ENCODE peak calls at places on chromosomes 16 and 17, in six cellular contexts. One of them, this sample, is unnamed.
A peak's percentile ranks its signal among the peaks of the same experiment; 100 is the strongest.

GRCh38 chr16:88472637-88473205 is 19.6 kb downstream of the ZFPM1 start:
- ATAC-seq in A549: no peak
- ATAC-seq in GM12878: no peak
- ATAC-seq in HepG2: no peak
- ATAC-seq in K562: peak; percentile 43
- ATAC-seq in upper lobe of left lung: peak; percentile 72
- ATAC-seq in this sample: no peak

GRCh38 chr17:80720624-80721577 is 176.3 kb downstream of the RPTOR start:
- ATAC-seq in GM12878: no peak
- ATAC-seq in K562: no peak
- ATAC-seq in HepG2: no peak
- ATAC-seq in A549: peak; percentile 89
- ATAC-seq in upper lobe of left lung: peak; percentile 13
- ATAC-seq in this sample: peak; percentile 28

GRCh38 chr16:64391009-64391663 is 730.7 kb downstream of the CDH11 start:
- ATAC-seq in upper lobe of left lung: no peak
- ATAC-seq in K562: no peak
- ATAC-seq in HepG2: peak; percentile 75
- ATAC-seq in A549: peak; percentile 85
- ATAC-seq in GM12878: no peak
- ATAC-seq in this sample: no peak

GRCh38 chr17:60091908-60092331 is 13.2 kb upstream of the HEATR6 start:
- ATAC-seq in K562: no peak
- ATAC-seq in GM12878: peak; percentile 37
- ATAC-seq in HepG2: no peak
- ATAC-seq in A549: no peak
- ATAC-seq in upper lobe of left lung: peak; percentile 5
- ATAC-seq in this sample: no peak

GRCh38 chr16:104355-104754 is 26.3 kb downstream of the MPG start:
- ATAC-seq in K562: no peak
- ATAC-seq in A549: no peak
- ATAC-seq in HepG2: no peak
- ATAC-seq in upper lobe of left lung: no peak
- ATAC-seq in GM12878: no peak
- ATAC-seq in this sample: no peak

GRCh38 chr17:46922487-46922803 is 515 bp upstream of the GOSR2 start:
- ATAC-seq in A549: peak; percentile 59
- ATAC-seq in HepG2: peak; percentile 27
- ATAC-seq in upper lobe of left lung: peak; percentile 39
- ATAC-seq in GM12878: peak; percentile 5
- ATAC-seq in K562: peak; percentile 7
- ATAC-seq in this sample: peak; percentile 6

GRCh38 chr17:37089998-37090397 is 141.2 kb downstream of the AATF start:
- ATAC-seq in GM12878: peak; percentile 68
- ATAC-seq in K562: no peak
- ATAC-seq in HepG2: no peak
- ATAC-seq in upper lobe of left lung: peak; percentile 24
- ATAC-seq in A549: no peak
- ATAC-seq in this sample: no peak

GRCh38 chr16:56370836-56371235 is 54.5 kb downstream of the AMFR start:
- ATAC-seq in HepG2: peak; percentile 49
- ATAC-seq in K562: no peak
- ATAC-seq in A549: peak; percentile 22
- ATAC-seq in GM12878: no peak
- ATAC-seq in upper lobe of left lung: no peak
- ATAC-seq in this sample: no peak

GRCh38 chr16:54812229-54812628 is 118.4 kb upstream of the IRX5 start:
- ATAC-seq in A549: no peak
- ATAC-seq in upper lobe of left lung: no peak
- ATAC-seq in GM12878: no peak
- ATAC-seq in HepG2: peak; percentile 52
- ATAC-seq in K562: no peak
- ATAC-seq in this sample: no peak

GRCh38 chr17:44397479-44398440 is 8.3 kb upstream of the ITGA2B start:
- ATAC-seq in K562: no peak
- ATAC-seq in A549: no peak
- ATAC-seq in HepG2: no peak
- ATAC-seq in upper lobe of left lung: no peak
- ATAC-seq in GM12878: no peak
- ATAC-seq in this sample: no peak

GRCh38 chr16:54093281-54093680 is 193.3 kb downstream of the IRX3 start:
- ATAC-seq in GM12878: no peak
- ATAC-seq in A549: no peak
- ATAC-seq in upper lobe of left lung: no peak
- ATAC-seq in K562: no peak
- ATAC-seq in HepG2: no peak
- ATAC-seq in this sample: no peak

GRCh38 chr16:78310990-78311561 is 211.6 kb downstream of the WWOX start:
- ATAC-seq in K562: no peak
- ATAC-seq in GM12878: peak; percentile 21
- ATAC-seq in HepG2: no peak
- ATAC-seq in upper lobe of left lung: no peak
- ATAC-seq in A549: no peak
- ATAC-seq in this sample: no peak

GRCh38 chr17:11391134-11391533 is 150.1 kb downstream of the SHISA6 start:
- ATAC-seq in upper lobe of left lung: no peak
- ATAC-seq in HepG2: peak; percentile 38
- ATAC-seq in GM12878: no peak
- ATAC-seq in K562: no peak
- ATAC-seq in A549: no peak
- ATAC-seq in this sample: no peak

GRCh38 chr16:72844225-72844920 is 203.6 kb downstream of the ZFHX3 start:
- ATAC-seq in K562: no peak
- ATAC-seq in GM12878: peak; percentile 42
- ATAC-seq in HepG2: no peak
- ATAC-seq in A549: no peak
- ATAC-seq in upper lobe of left lung: no peak
- ATAC-seq in this sample: no peak

GRCh38 chr17:43676471-43676870 is 14.7 kb upstream of the MEOX1 start:
- ATAC-seq in K562: no peak
- ATAC-seq in upper lobe of left lung: peak; percentile 9
- ATAC-seq in A549: no peak
- ATAC-seq in HepG2: no peak
- ATAC-seq in GM12878: no peak
- ATAC-seq in this sample: no peak

GRCh38 chr16:49700222-49700927 is 155.5 kb downstream of the ZNF423 start:
- ATAC-seq in K562: no peak
- ATAC-seq in A549: no peak
- ATAC-seq in upper lobe of left lung: peak; percentile 68
- ATAC-seq in GM12878: no peak
- ATAC-seq in HepG2: no peak
- ATAC-seq in this sample: peak; percentile 49

GRCh38 chr16:78570409-78571141 is 471.1 kb downstream of the WWOX start:
- ATAC-seq in A549: no peak
- ATAC-seq in HepG2: no peak
- ATAC-seq in GM12878: peak; percentile 82
- ATAC-seq in upper lobe of left lung: no peak
- ATAC-seq in K562: no peak
- ATAC-seq in this sample: no peak

GRCh38 chr17:78375401-78376079 is 2.9 kb upstream of the PGS1 start:
- ATAC-seq in A549: peak; percentile 30
- ATAC-seq in upper lobe of left lung: peak; percentile 73
- ATAC-seq in GM12878: no peak
- ATAC-seq in K562: no peak
- ATAC-seq in HepG2: peak; percentile 23
- ATAC-seq in this sample: peak; percentile 77

DNA sequence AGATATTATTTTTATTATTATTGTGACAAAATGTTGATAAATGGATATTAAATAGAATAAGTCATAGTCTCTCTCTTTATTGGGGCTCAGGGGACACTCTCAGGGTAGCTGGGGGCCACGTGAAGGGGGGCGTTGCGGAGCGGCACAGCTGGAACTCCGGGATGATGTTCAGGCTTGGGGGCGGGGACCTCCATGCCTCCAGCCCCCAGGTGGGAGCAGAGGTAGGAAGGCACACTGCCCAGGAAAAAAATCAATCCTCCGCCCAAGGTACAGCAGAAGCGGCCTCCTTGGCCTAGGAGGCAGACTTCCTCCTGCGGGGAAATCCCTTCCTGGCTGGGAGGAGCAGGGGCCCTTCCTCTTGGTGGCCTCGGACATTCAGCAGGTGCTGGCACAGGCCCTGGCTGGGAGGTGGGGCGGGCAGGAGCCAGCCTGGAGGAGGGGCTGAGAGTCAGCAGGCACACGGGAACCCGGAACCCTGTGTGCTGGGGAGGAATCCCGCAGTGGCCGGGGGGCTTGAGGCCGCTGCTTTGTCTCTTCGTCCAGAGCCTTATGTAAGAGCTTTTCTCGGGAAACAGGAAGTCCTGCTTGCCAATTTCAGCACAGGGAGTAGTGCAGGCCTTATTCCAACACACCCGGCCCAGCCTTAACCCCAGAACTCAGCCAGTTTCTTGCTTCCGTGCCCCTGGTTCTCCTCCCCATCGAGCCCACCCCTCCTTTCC is 566 bp upstream of the TNFSF13 start:
- ATAC-seq in A549: no peak
- ATAC-seq in upper lobe of left lung: peak; percentile 59
- ATAC-seq in GM12878: peak; percentile 67
- ATAC-seq in K562: no peak
- ATAC-seq in HepG2: peak; percentile 39
- ATAC-seq in this sample: peak; percentile 75
- H3K4me1 ChIP-seq in A549: peaks cover 37% of the 10 kb centered on the region
- H3K4me1 ChIP-seq in upper lobe of left lung: peaks cover 53% of the 10 kb centered on the region
- H3K4me1 ChIP-seq in GM12878: peaks cover 43% of the 10 kb centered on the region
- H3K4me1 ChIP-seq in K562: peaks cover 14% of the 10 kb centered on the region
- H3K4me1 ChIP-seq in HepG2: peaks cover 52% of the 10 kb centered on the region
- H3K4me1 ChIP-seq in this sample: peaks cover 60% of the 10 kb centered on the region

DNA sequence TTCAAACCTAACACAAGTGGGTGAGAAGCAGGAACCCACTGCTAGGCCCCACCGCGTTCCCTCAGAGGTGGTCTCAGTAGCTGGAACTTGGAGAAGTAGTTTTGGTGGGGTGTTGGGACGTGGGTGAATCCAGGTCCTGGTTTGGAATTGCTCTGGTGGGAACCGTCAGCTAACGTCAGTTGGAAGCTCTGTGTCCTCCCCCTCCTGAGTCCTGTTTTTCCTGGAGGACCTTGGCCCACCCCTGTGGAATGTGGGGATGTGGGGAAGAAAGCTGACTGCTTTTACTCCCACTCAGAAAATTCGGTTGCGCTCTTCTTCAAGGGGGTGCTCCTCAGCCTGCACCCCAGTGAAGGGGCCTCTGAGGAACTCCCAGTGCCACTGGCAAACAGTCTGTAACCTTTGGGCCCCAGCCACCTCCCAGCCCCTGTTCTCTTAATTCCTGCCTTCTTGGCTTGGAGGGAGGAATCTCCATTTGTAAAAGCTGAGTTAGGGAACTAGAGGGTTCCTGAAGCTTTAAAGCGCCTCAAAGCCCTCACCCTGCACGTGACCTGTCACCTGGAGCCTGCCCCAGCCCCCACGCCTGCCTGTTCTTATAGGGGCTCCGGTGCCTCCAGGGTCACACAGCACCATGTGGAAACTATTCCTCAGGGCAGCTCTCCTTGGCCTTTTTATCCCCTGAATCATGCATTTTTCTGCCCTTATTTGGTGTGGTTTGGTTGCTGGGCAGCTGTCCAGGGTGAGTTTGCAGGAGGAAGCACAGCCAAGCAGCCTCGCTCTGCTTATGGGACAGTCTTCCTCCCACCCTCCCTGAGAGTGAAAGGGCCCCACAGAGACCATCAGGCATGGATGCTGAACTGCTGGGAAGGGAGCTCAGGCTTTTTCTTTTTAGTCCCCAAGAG is 16.2 kb upstream of the NAGLU start:
- ATAC-seq in K562: peak; percentile 42
- ATAC-seq in A549: peak; percentile 52
- ATAC-seq in GM12878: no peak
- ATAC-seq in upper lobe of left lung: peak; percentile 80
- ATAC-seq in HepG2: peak; percentile 63
- ATAC-seq in this sample: peak; percentile 81
- H3K27ac ChIP-seq in K562: peak overlapping the region; percentile 86
- H3K27ac ChIP-seq in A549: peak overlapping the region; percentile 98
- H3K27ac ChIP-seq in GM12878: no peak overlapping the region
- H3K27ac ChIP-seq in upper lobe of left lung: peak overlapping the region; percentile 92
- H3K27ac ChIP-seq in HepG2: peak overlapping the region; percentile 70
- H3K27ac ChIP-seq in this sample: peak overlapping the region; percentile 96

DNA sequence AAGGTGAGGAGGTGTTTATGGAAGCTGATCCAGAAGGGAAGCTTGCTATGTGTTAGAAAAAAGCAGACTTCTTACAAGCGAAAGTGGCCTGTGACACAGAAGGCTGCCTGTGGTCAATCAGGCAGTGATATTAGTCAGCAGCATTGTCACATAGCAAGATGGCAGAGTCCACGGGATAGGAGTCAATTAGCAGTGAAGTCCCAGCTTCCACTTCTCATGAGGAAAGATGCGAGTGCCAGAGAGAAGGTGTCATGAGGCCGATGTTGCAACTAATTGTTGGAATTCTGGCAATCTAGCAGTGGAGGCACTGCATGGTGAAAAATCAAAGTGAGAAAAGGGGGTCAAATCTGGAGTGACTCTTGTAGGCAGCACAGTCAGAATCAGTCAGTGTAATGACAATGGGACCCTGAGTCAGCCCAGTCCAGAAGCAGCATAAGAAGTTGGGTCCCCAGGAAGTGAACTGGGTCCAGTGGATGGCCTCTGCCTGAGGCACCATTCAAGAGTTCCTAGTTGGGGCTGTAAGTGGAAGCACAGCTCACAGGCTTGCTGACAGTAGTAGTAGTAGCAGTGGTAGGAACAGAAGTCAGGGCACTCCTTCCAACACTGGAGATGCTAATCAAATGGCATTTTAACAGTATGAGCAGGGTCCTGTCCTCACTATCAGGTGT is 85.1 kb downstream of the TNFRSF13B start:
- ATAC-seq in upper lobe of left lung: no peak
- ATAC-seq in GM12878: peak; percentile 94
- ATAC-seq in K562: no peak
- ATAC-seq in A549: no peak
- ATAC-seq in HepG2: no peak
- ATAC-seq in this sample: no peak
- TF ChIP-seq EP300 in upper lobe of left lung: no peak
- TF ChIP-seq EP300 in GM12878: no peak
- TF ChIP-seq EP300 in K562: no peak
- TF ChIP-seq EP300 in A549: no peak
- TF ChIP-seq EP300 in HepG2: no peak
- TF ChIP-seq EP300 in this sample: no peak

GRCh38 chr17:50949128-50950001 is 83.2 kb upstream of the TOB1 start:
- ATAC-seq in upper lobe of left lung: no peak
- ATAC-seq in HepG2: peak; percentile 9
- ATAC-seq in A549: peak; percentile 17
- ATAC-seq in GM12878: no peak
- ATAC-seq in K562: no peak
- ATAC-seq in this sample: no peak

GRCh38 chr17:50948711-50949110 is 82.6 kb upstream of the TOB1 start:
- ATAC-seq in A549: no peak
- ATAC-seq in upper lobe of left lung: no peak
- ATAC-seq in GM12878: no peak
- ATAC-seq in HepG2: no peak
- ATAC-seq in K562: no peak
- ATAC-seq in this sample: no peak

GRCh38 chr17:50947844-50948514 is 81.8 kb upstream of the TOB1 start:
- ATAC-seq in K562: no peak
- ATAC-seq in GM12878: no peak
- ATAC-seq in upper lobe of left lung: no peak
- ATAC-seq in A549: no peak
- ATAC-seq in HepG2: no peak
- ATAC-seq in this sample: no peak

GRCh38 chr17:50952889-50953288 is 86.7 kb upstream of the TOB1 start:
- ATAC-seq in K562: no peak
- ATAC-seq in GM12878: no peak
- ATAC-seq in HepG2: no peak
- ATAC-seq in upper lobe of left lung: no peak
- ATAC-seq in A549: no peak
- ATAC-seq in this sample: no peak

GRCh38 chr17:50950002-50950877 is 84.1 kb upstream of the TOB1 start:
- ATAC-seq in A549: peak; percentile 79
- ATAC-seq in GM12878: peak; percentile 95
- ATAC-seq in K562: peak; percentile 93
- ATAC-seq in upper lobe of left lung: peak; percentile 84
- ATAC-seq in HepG2: peak; percentile 81
- ATAC-seq in this sample: peak; percentile 84
- H3K4me1 ChIP-seq in A549: peaks cover 77% of the 10 kb centered on the region
- H3K4me1 ChIP-seq in GM12878: peaks cover 20% of the 10 kb centered on the region
- H3K4me1 ChIP-seq in K562: peaks cover 46% of the 10 kb centered on the region
- H3K4me1 ChIP-seq in upper lobe of left lung: peaks cover 38% of the 10 kb centered on the region
- H3K4me1 ChIP-seq in HepG2: peaks cover 85% of the 10 kb centered on the region
- H3K4me1 ChIP-seq in this sample: peaks cover 68% of the 10 kb centered on the region